ENCODE peak calls at places on chromosomes 5 and 9, in five cellular contexts. P, N, E, L and O are unnamed samples.
A peak's percentile ranks its signal among the peaks of the same experiment; 100 is the strongest.

GRCh38 chr5:127968998-127969397 is 114.6 kb upstream of the SLC12A2 start:
- DNase-seq in N (no peak), P (no peak), E (no peak), L (no peak), O (peak; percentile 39)

GRCh38 chr5:124234022-124234899 is 512.2 kb downstream of the ZNF608 start:
- DNase-seq in N (no peak), P (no peak), L (no peak), E (no peak), O (no peak)

GRCh38 chr5:131196331-131196730 is 25.6 kb downstream of the LYRM7 start:
- DNase-seq in L (no peak), P (no peak), N (no peak), E (no peak), O (no peak)

GRCh38 chr5:38424237-38425080 is 132.0 kb downstream of the LIFR start:
- DNase-seq in N (no peak), P (no peak), E (no peak), L (no peak), O (no peak)

GRCh38 chr9:3032898-3033297 is 189.0 kb upstream of the PUM3 start:
- DNase-seq in L (no peak), P (no peak), E (no peak), N (no peak), O (no peak)

GRCh38 chr5:178074266-178074952 is 38.9 kb upstream of the N4BP3 start:
- DNase-seq in P (no peak), E (no peak), N (peak; percentile 99), L (peak; percentile 59), O (peak; percentile 82)

GRCh38 chr5:93407470-93407869 is 173.5 kb downstream of the NR2F1-AS1 start:
- DNase-seq in E (no peak), P (no peak), L (no peak), N (no peak), O (no peak)

GRCh38 chr9:92669527-92669889 is 423 bp downstream of the IPPK start:
- DNase-seq in E (peak; percentile 42), L (no peak), N (no peak), P (peak; percentile 50), O (peak; percentile 49)

GRCh38 chr5:139808481-139809330 is 13.1 kb downstream of the PSD2 start:
- DNase-seq in P (peak; percentile 78), N (no peak), L (no peak), E (no peak), O (peak; percentile 59)

GRCh38 chr5:154138701-154139100 is 51.8 kb upstream of the GALNT10 start:
- DNase-seq in P (no peak), N (no peak), E (no peak), L (no peak), O (no peak)

GRCh38 chr5:149594206-149594895 is 13.1 kb downstream of the ARHGEF37 start:
- DNase-seq in L (no peak), N (no peak), E (no peak), P (no peak), O (no peak)

GRCh38 chr5:97231025-97231636 is 48.1 kb upstream of the RIOK2 start:
- DNase-seq in N (peak; percentile 78), P (peak; percentile 46), L (peak; percentile 41), E (no peak), O (peak; percentile 36)

GRCh38 chr5:78594946-78595921 is 53.3 kb downstream of the LHFPL2 start:
- DNase-seq in L (peak; percentile 81), N (peak; percentile 11), E (no peak), P (no peak), O (peak; percentile 92)

GRCh38 chr5:56651893-56652292 is 163.5 kb upstream of the MAP3K1 start:
- DNase-seq in N (no peak), E (no peak), P (no peak), L (no peak), O (no peak)